ENCODE peak calls at places on chromosomes 11 and 22, in five cellular contexts. One of them, this sample, is unnamed. For H3K4me1, the result is how much of the 10 kb centered on the place peaks cover.

GRCh38 chr11:120137187-120137610 is 714 bp downstream of the TRIM29 start:
- DNase-seq in HepG2: no peak
- DNase-seq in K562: no peak
- DNase-seq in H1: no peak
- DNase-seq in GM12878: no peak
- DNase-seq in this sample: peak

GRCh38 chr11:13486926-13487660 is 8.7 kb downstream of the PTH start:
- DNase-seq in GM12878: no peak
- DNase-seq in K562: peak
- DNase-seq in H1: no peak
- DNase-seq in HepG2: peak
- DNase-seq in this sample: no peak

GRCh38 chr22:40210814-40211213 is 33.1 kb downstream of the TNRC6B start:
- DNase-seq in H1: no peak
- DNase-seq in GM12878: peak
- DNase-seq in K562: no peak
- DNase-seq in HepG2: no peak
- DNase-seq in this sample: no peak

GRCh38 chr11:121714356-121714755 is 261.6 kb upstream of the SORL1-AS1 start:
- DNase-seq in GM12878: no peak
- DNase-seq in H1: no peak
- DNase-seq in K562: no peak
- DNase-seq in HepG2: no peak
- DNase-seq in this sample: no peak

GRCh38 chr11:7677071-7677470 is 3.8 kb upstream of the CYB5R2 start:
- DNase-seq in HepG2: no peak
- DNase-seq in K562: no peak
- DNase-seq in GM12878: no peak
- DNase-seq in H1: no peak
- DNase-seq in this sample: no peak

GRCh38 chr22:33038131-33038772 is 19.9 kb downstream of the SYN3 start:
- DNase-seq in H1: no peak
- DNase-seq in K562: no peak
- DNase-seq in HepG2: no peak
- DNase-seq in GM12878: no peak
- DNase-seq in this sample: peak

GRCh38 chr22:25759825-25760231 is 17.8 kb downstream of the MYO18B start:
- DNase-seq in GM12878: no peak
- DNase-seq in K562: peak
- DNase-seq in HepG2: peak
- DNase-seq in H1: no peak
- DNase-seq in this sample: no peak

GRCh38 chr22:43901976-43902643 is 10.3 kb upstream of the PNPLA5 start:
- DNase-seq in GM12878: no peak
- DNase-seq in HepG2: no peak
- DNase-seq in H1: no peak
- DNase-seq in K562: no peak
- DNase-seq in this sample: no peak

GRCh38 chr11:125272092-125272491 is 107.5 kb downstream of the PKNOX2 start:
- DNase-seq in K562: no peak
- DNase-seq in GM12878: no peak
- DNase-seq in HepG2: no peak
- DNase-seq in H1: no peak
- DNase-seq in this sample: no peak

GRCh38 chr22:22048318-22048942 is 65.8 kb upstream of the TOP3B start:
- DNase-seq in HepG2: no peak
- DNase-seq in GM12878: no peak
- DNase-seq in H1: no peak
- DNase-seq in K562: no peak
- DNase-seq in this sample: no peak

GRCh38 chr22:38820021-38820420 is 23.8 kb downstream of the NPTXR start:
- DNase-seq in H1: no peak
- DNase-seq in HepG2: no peak
- DNase-seq in GM12878: no peak
- DNase-seq in K562: no peak
- DNase-seq in this sample: no peak

GRCh38 chr22:49302530-49302929 is 525.1 kb downstream of the BRD1 start:
- DNase-seq in GM12878: no peak
- DNase-seq in K562: no peak
- DNase-seq in H1: no peak
- DNase-seq in HepG2: no peak
- DNase-seq in this sample: no peak

GRCh38 chr11:95134491-95134890 is 44.8 kb downstream of the ENDOD1 start:
- DNase-seq in H1: no peak
- DNase-seq in GM12878: no peak
- DNase-seq in K562: no peak
- DNase-seq in HepG2: no peak
- DNase-seq in this sample: no peak

GRCh38 chr11:119491753-119492455 is 68.9 kb upstream of the THY1 start:
- DNase-seq in HepG2: no peak
- DNase-seq in GM12878: no peak
- DNase-seq in H1: no peak
- DNase-seq in K562: no peak
- DNase-seq in this sample: no peak

GRCh38 chr22:44597616-44598015 is 99.6 kb upstream of the RTL6 start:
- DNase-seq in HepG2: no peak
- DNase-seq in GM12878: no peak
- DNase-seq in K562: no peak
- DNase-seq in H1: no peak
- DNase-seq in this sample: peak

GRCh38 chr11:72308226-72309073 is 64.5 kb upstream of the PHOX2A start:
- DNase-seq in GM12878: no peak
- DNase-seq in H1: no peak
- DNase-seq in K562: peak
- DNase-seq in HepG2: no peak
- DNase-seq in this sample: peak

DNA sequence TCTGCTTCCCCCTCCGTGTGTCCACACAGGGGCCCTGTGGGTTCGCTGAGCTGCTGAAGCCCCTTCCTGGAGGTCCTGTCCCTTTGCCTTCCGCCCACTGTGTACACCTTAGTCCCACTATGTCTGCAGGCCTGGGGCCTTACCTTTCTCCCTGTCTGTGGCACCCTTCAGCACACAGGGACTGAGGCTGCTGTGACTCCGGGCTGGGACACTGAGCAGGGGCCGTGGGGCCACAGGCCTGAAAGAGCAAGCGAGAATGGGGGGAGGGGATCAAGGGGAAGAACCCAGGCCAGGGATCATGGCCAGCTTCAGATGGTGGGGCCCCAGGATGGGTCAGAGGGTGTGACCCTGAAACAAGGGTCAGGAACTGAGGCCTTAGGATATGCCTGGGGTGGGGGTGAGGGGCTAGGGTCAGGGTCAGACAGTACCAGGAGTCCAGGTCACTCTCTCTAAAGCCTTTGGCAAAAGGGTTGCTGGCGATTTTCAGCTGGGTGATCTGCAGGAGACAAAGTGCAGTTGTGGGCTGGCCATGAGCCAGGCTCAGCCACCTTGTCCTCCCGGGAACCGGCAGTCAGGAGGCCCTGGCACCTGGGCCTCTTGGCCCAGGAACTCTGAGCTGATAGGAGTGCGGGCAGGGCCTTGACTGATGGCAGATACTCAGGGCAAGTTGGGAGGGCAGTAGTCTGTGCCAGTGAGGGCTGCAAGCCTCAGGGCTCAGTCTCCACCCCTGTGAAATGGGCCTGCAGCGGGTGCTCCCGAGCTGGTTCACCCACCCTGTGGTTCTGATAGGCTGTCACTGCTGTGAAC is 2.6 kb upstream of the NUDT8 start:
- DNase-seq in H1: no peak
- DNase-seq in K562: no peak
- DNase-seq in HepG2: peak
- DNase-seq in GM12878: no peak
- DNase-seq in this sample: no peak
- TF ChIP-seq GABPA in H1: no peak
- TF ChIP-seq GABPA in K562: no peak
- TF ChIP-seq GABPA in HepG2: no peak
- TF ChIP-seq GABPA in GM12878: no peak
- TF ChIP-seq GABPA in this sample: no peak

GRCh38 chr11:130711193-130711592 is 205.1 kb downstream of the SNX19 start:
- DNase-seq in K562: no peak
- DNase-seq in HepG2: no peak
- DNase-seq in GM12878: no peak
- DNase-seq in H1: no peak
- DNase-seq in this sample: no peak

GRCh38 chr11:130712480-130712879 is 203.8 kb downstream of the SNX19 start:
- DNase-seq in HepG2: no peak
- DNase-seq in GM12878: no peak
- DNase-seq in K562: no peak
- DNase-seq in H1: no peak
- DNase-seq in this sample: no peak

GRCh38 chr11:130710022-130710421 is 206.3 kb downstream of the SNX19 start:
- DNase-seq in H1: no peak
- DNase-seq in K562: no peak
- DNase-seq in GM12878: no peak
- DNase-seq in HepG2: no peak
- DNase-seq in this sample: no peak

GRCh38 chr11:130709531-130709930 is 206.7 kb downstream of the SNX19 start:
- DNase-seq in GM12878: no peak
- DNase-seq in H1: no peak
- DNase-seq in HepG2: no peak
- DNase-seq in K562: no peak
- DNase-seq in this sample: no peak

GRCh38 chr11:130710442-130711101 is 205.7 kb downstream of the SNX19 start:
- DNase-seq in GM12878: no peak
- DNase-seq in K562: no peak
- DNase-seq in H1: no peak
- DNase-seq in HepG2: no peak
- DNase-seq in this sample: no peak
- H3K4me1 ChIP-seq in GM12878: under half
- H3K4me1 ChIP-seq in K562: under half
- H3K4me1 ChIP-seq in H1: under half
- H3K4me1 ChIP-seq in HepG2: under half
- H3K4me1 ChIP-seq in this sample: under half

DNA sequence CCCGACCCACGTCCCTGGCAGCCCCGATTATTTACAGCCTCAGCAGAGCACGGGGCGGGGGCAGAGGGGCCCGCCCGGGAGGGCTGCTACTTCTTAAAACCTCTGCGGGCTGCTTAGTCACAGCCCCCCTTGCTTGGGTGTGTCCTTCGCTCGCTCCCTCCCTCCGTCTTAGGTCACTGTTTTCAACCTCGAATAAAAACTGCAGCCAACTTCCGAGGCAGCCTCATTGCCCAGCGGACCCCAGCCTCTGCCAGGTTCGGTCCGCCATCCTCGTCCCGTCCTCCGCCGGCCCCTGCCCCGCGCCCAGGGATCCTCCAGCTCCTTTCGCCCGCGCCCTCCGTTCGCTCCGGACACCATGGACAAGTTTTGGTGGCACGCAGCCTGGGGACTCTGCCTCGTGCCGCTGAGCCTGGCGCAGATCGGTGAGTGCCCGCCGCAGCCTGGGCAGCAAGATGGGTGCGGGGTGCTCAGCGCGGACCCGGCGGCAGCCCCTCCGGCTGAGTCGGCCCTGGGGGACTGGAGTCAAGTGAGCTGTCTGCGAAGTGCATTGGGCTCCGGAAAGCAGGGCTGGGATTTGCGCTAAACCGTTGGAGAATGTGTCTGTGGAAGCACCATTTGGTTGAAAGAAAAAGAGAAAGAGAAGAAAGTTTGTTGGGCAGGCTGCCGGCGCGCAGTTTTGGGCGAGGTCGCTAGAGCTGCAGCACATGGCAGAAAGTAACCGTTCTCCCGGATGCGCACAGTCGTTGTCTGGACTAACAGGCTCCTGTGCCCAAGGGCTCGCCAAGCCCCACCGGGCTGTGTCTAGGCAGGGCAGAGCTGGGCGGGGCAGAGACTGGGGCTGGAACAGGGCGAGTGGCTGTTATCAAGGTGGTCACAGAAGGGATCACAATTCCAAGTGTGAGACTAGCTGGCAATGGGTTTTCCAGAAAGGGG is at the start of gene CD44:
- DNase-seq in H1: no peak
- DNase-seq in GM12878: no peak
- DNase-seq in K562: peak
- DNase-seq in HepG2: no peak
- DNase-seq in this sample: peak
- TF ChIP-seq GABPA in H1: no peak
- TF ChIP-seq GABPA in GM12878: no peak
- TF ChIP-seq GABPA in K562: no peak
- TF ChIP-seq GABPA in HepG2: no peak
- TF ChIP-seq GABPA in this sample: no peak

DNA sequence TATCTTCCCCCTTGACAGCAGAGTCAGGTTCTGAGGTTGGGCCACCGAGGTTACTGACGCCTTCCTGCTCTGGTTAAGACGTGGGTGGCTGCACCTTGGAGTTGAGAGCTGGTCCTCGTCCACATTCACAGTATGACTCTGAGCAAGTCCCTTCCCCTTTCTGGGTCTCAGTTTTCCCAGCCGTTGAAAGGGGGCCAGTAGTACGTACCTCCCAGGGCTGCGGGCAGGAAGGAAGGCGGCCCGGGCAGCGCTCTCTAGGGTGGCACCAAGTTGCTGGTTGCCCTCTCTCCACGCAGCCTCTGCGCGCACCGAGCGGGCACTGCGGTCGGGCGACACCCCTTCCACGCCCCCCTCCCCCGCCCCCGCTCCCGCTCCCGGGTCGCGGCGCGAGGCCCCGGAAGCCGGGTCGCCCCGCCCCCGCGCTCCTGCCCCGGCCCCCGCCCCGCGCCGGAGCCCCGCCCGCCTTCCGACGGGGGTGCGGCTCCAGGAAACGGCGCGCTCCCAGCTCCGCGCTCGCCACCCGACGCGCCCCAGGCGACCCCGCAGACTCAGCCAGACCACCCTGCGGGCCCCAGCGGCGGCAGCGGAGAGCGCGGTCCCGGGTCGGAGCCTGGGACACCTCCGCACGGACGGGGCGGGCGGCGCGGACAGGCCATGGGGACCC is at the start of gene EHBP1L1:
- DNase-seq in H1: no peak
- DNase-seq in GM12878: peak
- DNase-seq in K562: peak
- DNase-seq in HepG2: no peak
- DNase-seq in this sample: peak
- H3K4me1 ChIP-seq in H1: under half
- H3K4me1 ChIP-seq in GM12878: under half
- H3K4me1 ChIP-seq in K562: half or more
- H3K4me1 ChIP-seq in HepG2: half or more
- H3K4me1 ChIP-seq in this sample: half or more

This sample was measured in SK-N-SH.